ENCODE peak calls at places on chromosomes 16 and 17, in ten cellular contexts. L is stomach, R is spleen, D is HepG2, K is endothelial cell of umbilical vein, P is suprapubic skin, H is transverse colon, Y is prostate gland, Q is H1, G is HCT116. O is an unnamed sample.

GRCh38 chr16:76959166-76959565 is 231.8 kb upstream of the MON1B start:
- DNase-seq in P (no peak), D (no peak), R (no peak), K (no peak), Q (no peak), H (no peak), Y (no peak), L (no peak), G (no peak), O (no peak)

GRCh38 chr17:7654832-7655540 is 4.3 kb downstream of the ATP1B2 start:
- DNase-seq in Q (no peak), P (no peak), R (no peak), D (no peak), K (no peak), L (no peak), G (no peak), Y (no peak), H (no peak), O (no peak)

GRCh38 chr17:15909481-15909991 is 35.4 kb upstream of the ADORA2B start:
- DNase-seq in H (no peak), R (no peak), K (no peak), Q (no peak), D (peak; percentile 21), L (peak; percentile 20), P (no peak), Y (no peak), G (no peak), O (no peak)

GRCh38 chr17:31724026-31724425 is 135.0 kb downstream of the COPRS start:
- DNase-seq in R (no peak), L (no peak), Q (peak; percentile 20), D (no peak), H (no peak), Y (no peak), P (no peak), G (no peak), K (peak; percentile 74), O (no peak)

GRCh38 chr17:58575511-58575910 is 61.1 kb upstream of the MTMR4 start:
- DNase-seq in Q (no peak), D (no peak), L (no peak), K (peak; percentile 28), G (peak; percentile 29), P (no peak), Y (peak; percentile 30), H (no peak), R (no peak), O (no peak)

GRCh38 chr17:64196626-64197025 is 66.4 kb downstream of the TEX2 start:
- DNase-seq in G (no peak), P (no peak), R (no peak), L (no peak), H (no peak), Y (no peak), Q (no peak), D (no peak), K (no peak), O (no peak)

GRCh38 chr16:87531418-87531817 is 38.6 kb upstream of the ZCCHC14 start:
- DNase-seq in Y (no peak), P (no peak), K (no peak), G (no peak), H (no peak), L (no peak), D (no peak), Q (no peak), R (no peak), O (no peak)

GRCh38 chr17:19384723-19385391 is 2.1 kb downstream of the MFAP4 start:
- DNase-seq in Y (peak; percentile 52), P (peak; percentile 93), H (peak; percentile 84), Q (no peak), R (peak; percentile 77), L (peak; percentile 76), D (no peak), K (no peak), G (no peak), O (peak; percentile 97)

GRCh38 chr16:87074635-87075318 is 242.4 kb downstream of the C16orf95 start:
- DNase-seq in L (no peak), G (no peak), D (no peak), P (no peak), Y (no peak), R (no peak), H (peak; percentile 23), Q (no peak), K (no peak), O (peak; percentile 24)

GRCh38 chr17:45221081-45221996 is at the start of gene FMNL1:
- DNase-seq in P (no peak), Y (no peak), R (peak; percentile 98), H (peak; percentile 75), Q (peak; percentile 77), L (peak; percentile 68), G (no peak), K (no peak), D (no peak), O (no peak)

GRCh38 chr17:78125138-78125913 is 3.2 kb downstream of the TMC6 start:
- DNase-seq in P (peak; percentile 63), L (no peak), Y (no peak), H (no peak), K (no peak), G (no peak), R (peak; percentile 87), D (no peak), Q (no peak), O (no peak)

GRCh38 chr17:77325826-77326581 is 185.2 kb downstream of the SEC14L1 start:
- DNase-seq in H (peak; percentile 30), G (no peak), P (peak; percentile 70), K (no peak), Q (no peak), L (peak; percentile 25), D (no peak), Y (no peak), R (peak; percentile 82), O (peak; percentile 67)

GRCh38 chr16:57591086-57591869 is 37.2 kb upstream of the ADGRG1 start:
- DNase-seq in G (peak; percentile 76), R (peak; percentile 89), D (peak; percentile 80), H (peak; percentile 76), Q (peak; percentile 88), Y (peak; percentile 59), P (peak; percentile 81), L (peak; percentile 81), K (peak; percentile 74), O (peak; percentile 75)

GRCh38 chr17:41360291-41360995 is 9.2 kb downstream of the KRT33B start:
- DNase-seq in K (no peak), G (no peak), P (no peak), Y (no peak), L (no peak), R (no peak), Q (no peak), D (no peak), H (no peak), O (no peak)

GRCh38 chr17:68197091-68197996 is 50.5 kb upstream of the AMZ2 start:
- DNase-seq in R (peak; percentile 85), L (no peak), P (peak; percentile 70), D (no peak), Q (peak; percentile 75), Y (no peak), G (no peak), H (peak; percentile 36), K (no peak), O (no peak)

GRCh38 chr16:75096730-75097129 is 19.9 kb downstream of the LDHD start:
- DNase-seq in G (peak; percentile 63), K (no peak), Y (peak; percentile 87), L (peak; percentile 80), R (no peak), H (peak; percentile 44), D (no peak), Q (peak; percentile 77), P (no peak), O (no peak)
- H3K27ac ChIP-seq in G (peak overlapping the region; percentile 46), K (no peak overlapping the region), Y (peak overlapping the region; percentile 52), L (peak overlapping the region; percentile 44), R (no peak overlapping the region), H (peak overlapping the region; percentile 30), D (no peak overlapping the region), Q (no peak overlapping the region), P (peak overlapping the region; percentile 35), O (peak overlapping the region; percentile 49)

GRCh38 chr16:19213885-19214284 is 45.8 kb downstream of the SYT17 start:
- DNase-seq in Y (no peak), R (no peak), P (no peak), D (peak; percentile 47), L (no peak), G (peak; percentile 16), K (no peak), Q (no peak), H (no peak), O (no peak)
- H3K4me3 ChIP-seq in Y (no peak overlapping the region), R (no peak overlapping the region), P (no peak overlapping the region), D (no peak overlapping the region), L (no peak overlapping the region), G (no peak overlapping the region), K (no peak overlapping the region), Q (no peak overlapping the region), H (no peak overlapping the region), O (no peak overlapping the region)

GRCh38 chr17:21041753-21042433 is 918 bp downstream of the USP22 start:
- DNase-seq in Q (peak; percentile 79), Y (peak; percentile 82), D (peak; percentile 71), L (peak; percentile 80), K (peak; percentile 60), G (peak; percentile 48), P (peak; percentile 93), R (peak; percentile 95), H (peak; percentile 87), O (peak; percentile 95)

GRCh38 chr17:21044971-21045370 is 2.2 kb upstream of the USP22 start:
- DNase-seq in L (no peak), Y (no peak), G (no peak), K (no peak), R (no peak), H (no peak), Q (no peak), D (no peak), P (no peak), O (no peak)

GRCh38 chr17:21043296-21044232 is 753 bp upstream of the USP22 start:
- DNase-seq in Y (peak; percentile 98), L (peak; percentile 98), G (peak; percentile 95), D (peak; percentile 96), R (peak; percentile 99), Q (peak; percentile 92), P (peak; percentile 99), K (peak; percentile 98), H (peak; percentile 98), O (peak; percentile 99)

GRCh38 chr17:21039839-21040575 is 2.8 kb downstream of the USP22 start:
- DNase-seq in L (no peak), H (no peak), K (peak; percentile 49), P (no peak), Y (no peak), G (peak; percentile 53), R (no peak), Q (no peak), D (peak; percentile 70), O (peak; percentile 71)

GRCh38 chr17:21042434-21043295 is at the start of gene USP22:
- DNase-seq in L (peak; percentile 31), Y (peak; percentile 13), Q (peak; percentile 83), K (no peak), D (no peak), R (peak; percentile 98), P (no peak), H (no peak), G (no peak), O (no peak)
- TF ChIP-seq POLR2AphosphoS5 in L (peak; percentile 99), Y (no peak), Q (peak; percentile 93), K (peak; percentile 87), D (peak; percentile 56), R (peak; percentile 91), P (no peak), H (peak; percentile 88), G (peak; percentile 75), O (peak; percentile 94)

DNA sequence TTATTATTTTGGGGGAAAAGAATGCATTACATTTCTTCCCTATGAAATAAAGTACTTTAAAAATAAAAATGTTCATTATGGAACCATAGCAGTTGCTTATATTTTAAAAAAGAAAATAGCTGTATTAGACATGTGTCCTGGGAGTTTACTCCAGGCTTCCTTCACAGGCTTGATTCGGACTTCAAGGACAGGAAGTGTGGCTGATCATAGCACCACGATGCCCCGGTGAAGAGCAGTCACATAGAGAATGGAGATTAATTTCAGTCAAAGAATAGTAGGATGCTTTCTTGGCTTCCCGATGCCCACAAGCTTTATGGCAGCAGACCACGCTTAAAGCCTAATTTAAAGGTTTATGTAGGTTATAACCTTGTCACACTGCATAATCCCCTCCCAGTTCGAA is 125.1 kb downstream of the NPIPB5 start:
- DNase-seq in Y (no peak), D (no peak), G (no peak), R (no peak), Q (no peak), H (no peak), K (no peak), L (no peak), P (no peak), O (no peak)
- H3K27ac ChIP-seq in Y (no peak overlapping the region), D (no peak overlapping the region), G (no peak overlapping the region), R (no peak overlapping the region), Q (peak overlapping the region; percentile 72), H (no peak overlapping the region), K (no peak overlapping the region), L (no peak overlapping the region), P (no peak overlapping the region), O (no peak overlapping the region)

O was measured in sigmoid colon.